ENCODE peak calls at places on chromosomes 1 and 21, in five cellular contexts. L is neuronal stem cell, Y is mesenchymal stem cell, K is H9, S is IMR-90. D is an unnamed sample.

GRCh38 chr1:216175714-216176113 is 247.5 kb downstream of the USH2A start:
- DNase-seq in S (no peak), K (peak), L (no peak), Y (no peak), D (peak)

GRCh38 chr1:5650283-5651026 is 341.8 kb downstream of the NPHP4 start:
- DNase-seq in Y (no peak), S (no peak), L (no peak), K (peak), D (no peak)

GRCh38 chr1:197423006-197423405 is 155.0 kb downstream of the CRB1 start:
- DNase-seq in L (no peak), S (peak), K (no peak), Y (peak), D (no peak)

GRCh38 chr1:110672001-110672752 is 2.6 kb downstream of the KCNA3 start:
- DNase-seq in S (peak), Y (no peak), K (peak), L (peak), D (peak)

GRCh38 chr21:34790834-34791233 is 122.0 kb downstream of the CLIC6 start:
- DNase-seq in Y (no peak), S (peak), L (no peak), K (no peak), D (no peak)

GRCh38 chr1:246554201-246554600 is 11.9 kb downstream of the TFB2M start:
- DNase-seq in K (no peak), L (no peak), Y (no peak), S (no peak), D (no peak)

GRCh38 chr1:64474639-64475038 is 4.7 kb downstream of the CACHD1 start:
- DNase-seq in L (no peak), S (no peak), Y (no peak), K (no peak), D (no peak)

GRCh38 chr1:170662561-170662971 is 1.4 kb upstream of the PRRX1 start:
- DNase-seq in S (peak), L (no peak), K (no peak), Y (no peak), D (no peak)

GRCh38 chr1:229223498-229223897 is 47.4 kb upstream of the RAB4A start:
- DNase-seq in K (no peak), Y (no peak), S (no peak), L (no peak), D (no peak)

GRCh38 chr1:35885961-35886558 is 3.1 kb downstream of the AGO1 start:
- DNase-seq in L (peak), S (no peak), Y (peak), K (peak), D (peak)
- H3K9ac ChIP-seq in L (no peak), S (no peak), Y (no peak), K (no peak), D (peak)

DNA sequence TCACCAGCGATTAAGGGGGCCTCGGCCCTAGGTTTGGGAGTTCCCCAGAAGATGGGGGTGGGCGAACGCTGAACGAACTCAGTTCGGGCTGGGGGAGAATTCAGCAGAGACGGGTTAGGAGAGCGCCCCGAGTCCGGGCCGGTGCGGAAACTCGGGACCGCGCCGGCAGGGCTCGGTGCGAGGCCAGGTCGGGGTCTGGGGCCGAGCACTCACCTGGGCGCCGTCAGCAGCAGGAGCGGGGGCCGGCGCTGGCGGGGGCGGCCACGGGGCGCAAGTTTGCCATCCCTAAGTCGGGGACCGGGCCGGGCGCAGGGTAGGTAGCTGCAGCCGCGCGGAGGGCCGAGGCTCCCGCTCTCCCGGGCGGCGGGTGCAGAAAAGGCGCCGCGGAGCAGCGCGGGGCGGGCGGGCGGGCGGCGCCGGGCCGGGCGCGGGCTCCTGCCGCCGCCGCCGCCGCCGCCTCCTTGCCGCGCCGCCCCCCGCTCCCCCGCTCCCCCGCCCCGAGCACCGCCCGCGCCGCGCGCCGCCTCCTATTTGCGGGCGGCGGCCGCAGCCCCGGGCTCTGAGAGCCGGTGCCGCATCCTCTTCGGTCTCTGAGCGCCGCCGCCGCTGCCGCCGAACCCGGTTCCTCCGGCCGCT is 351 bp downstream of the ADGRB2 start:
- DNase-seq in Y (no peak), K (no peak), S (no peak), L (no peak), D (no peak)
- H2BK120ac ChIP-seq in Y (no peak), K (no peak), S (no peak), L (no peak), D (no peak)

DNA sequence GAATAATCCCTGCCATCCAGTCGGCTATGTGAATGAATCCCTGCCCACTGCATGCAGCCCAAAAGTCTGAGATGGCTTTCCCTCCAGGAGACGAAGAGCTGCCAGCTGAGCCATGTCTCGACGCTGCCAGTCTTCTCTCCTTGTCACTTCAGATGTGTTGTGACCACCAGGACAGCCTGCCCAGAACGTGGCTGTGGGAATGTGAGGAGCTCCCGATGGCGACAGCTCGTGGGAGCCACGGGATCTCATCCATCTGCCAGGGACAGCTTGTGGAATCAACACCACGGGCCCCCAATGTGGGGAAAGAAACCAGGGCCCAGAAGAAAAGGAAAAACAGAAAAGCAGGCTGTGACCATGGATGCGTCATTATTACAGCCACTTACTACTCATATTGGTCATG is 67.2 kb downstream of the NFASC start:
- DNase-seq in K (no peak), Y (no peak), L (no peak), S (no peak), D (no peak)
- H3K9ac ChIP-seq in K (no peak), Y (no peak), L (no peak), S (no peak), D (no peak)

GRCh38 chr1:82979593-82980230 is 1019.2 kb downstream of the TTLL7 start:
- DNase-seq in K (no peak), S (no peak), Y (no peak), L (no peak), D (no peak)
- H2BK120ac ChIP-seq in K (no peak), S (no peak), Y (no peak), L (no peak), D (no peak)

DNA sequence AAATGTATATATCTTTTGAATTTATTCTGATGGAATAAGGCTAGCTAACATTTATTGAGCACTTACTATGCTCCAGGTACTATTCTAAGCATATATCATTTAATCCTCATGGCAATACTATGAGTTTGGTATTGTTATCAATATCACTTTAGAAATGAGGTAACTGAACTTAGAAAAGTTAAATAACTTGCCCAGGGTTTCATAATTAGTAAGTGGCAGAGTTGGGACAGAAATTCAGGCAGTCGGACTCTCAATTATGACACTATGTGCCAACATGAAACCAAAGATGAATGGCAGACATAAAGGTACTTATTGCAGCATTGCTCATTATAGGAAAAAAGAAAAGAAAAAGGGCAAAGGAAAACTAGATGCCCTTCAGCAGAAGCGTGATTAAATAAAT is 48.2 kb downstream of the RAB3GAP2 start:
- DNase-seq in L (no peak), Y (no peak), S (no peak), K (no peak), D (no peak)
- H3K9ac ChIP-seq in L (no peak), Y (no peak), S (no peak), K (no peak), D (no peak)

GRCh38 chr1:35577071-35577998 is 4.2 kb downstream of the TFAP2E start:
- DNase-seq in Y (peak), K (peak), S (no peak), L (no peak), D (peak)
- H2BK120ac ChIP-seq in Y (peak), K (no peak), S (no peak), L (no peak), D (no peak)

GRCh38 chr1:155007253-155007828 is 4.7 kb downstream of the ZBTB7B start:
- DNase-seq in L (no peak), S (no peak), Y (no peak), K (no peak), D (no peak)
- H3K9ac ChIP-seq in L (no peak), S (no peak), Y (no peak), K (no peak), D (no peak)

GRCh38 chr1:230849451-230850194 is 18.7 kb downstream of the C1orf198 start:
- DNase-seq in S (peak), K (no peak), Y (peak), L (no peak), D (no peak)

GRCh38 chr1:230852959-230853358 is 15.4 kb downstream of the C1orf198 start:
- DNase-seq in K (no peak), L (no peak), Y (no peak), S (no peak), D (no peak)

GRCh38 chr1:230853736-230854135 is 14.6 kb downstream of the C1orf198 start:
- DNase-seq in K (no peak), S (no peak), Y (no peak), L (no peak), D (no peak)

GRCh38 chr1:230850547-230850946 is 17.8 kb downstream of the C1orf198 start:
- DNase-seq in S (no peak), K (no peak), Y (no peak), L (no peak), D (no peak)

GRCh38 chr1:230851291-230851691 is 17.0 kb downstream of the C1orf198 start:
- DNase-seq in S (peak), Y (peak), K (peak), L (no peak), D (peak)
- H2BK120ac ChIP-seq in S (peak), Y (no peak), K (no peak), L (no peak), D (no peak)

GRCh38 chr1:7536891-7537591 is 234.1 kb upstream of the VAMP3 start:
- DNase-seq in L (no peak), Y (no peak), K (peak), S (no peak), D (peak)
- H3K9ac ChIP-seq in L (peak), Y (no peak), K (no peak), S (no peak), D (no peak)